ENCODE peak calls at places on chromosome 6, in four cellular contexts. Z is Panc1, T is K562, E is HepG2. L is an unnamed sample.

GRCh38 chr6:14276667-14277404 is 159.3 kb downstream of the CD83 start:
- DNase-seq in Z (no peak), T (no peak), E (no peak), L (no peak)

GRCh38 chr6:148611213-148611612 is 135.6 kb upstream of the UST start:
- DNase-seq in Z (no peak), T (no peak), E (no peak), L (no peak)

GRCh38 chr6:141309295-141309694 is 823.4 kb upstream of the GJE1 start:
- DNase-seq in Z (no peak), T (no peak), E (peak; percentile 3), L (no peak)

GRCh38 chr6:31453259-31453658 is 44.7 kb upstream of the MICB start:
- DNase-seq in Z (no peak), T (no peak), E (no peak), L (no peak)

GRCh38 chr6:34050691-34051090 is 95.2 kb downstream of the GRM4 start:
- DNase-seq in Z (no peak), T (no peak), E (no peak), L (no peak)

GRCh38 chr6:18126116-18126515 is 3.6 kb upstream of the NHLRC1 start:
- DNase-seq in Z (no peak), T (no peak), E (no peak), L (no peak)

GRCh38 chr6:93423542-93423941 is 4.2 kb upstream of the EPHA7 start:
- DNase-seq in Z (no peak), T (no peak), E (peak; percentile 62), L (peak; percentile 8)

GRCh38 chr6:143205983-143206382 is 145.3 kb downstream of the AIG1 start:
- DNase-seq in Z (no peak), T (no peak), E (no peak), L (no peak)

GRCh38 chr6:152637422-152638047 is 373 bp upstream of the SYNE1 start:
- DNase-seq in Z (no peak), T (no peak), E (no peak), L (no peak)

GRCh38 chr6:166460473-166461437 is 78.0 kb upstream of the MPC1 start:
- DNase-seq in Z (no peak), T (no peak), E (no peak), L (no peak)

GRCh38 chr6:16319813-16320532 is 81.6 kb downstream of the GMPR start:
- DNase-seq in Z (peak; percentile 64), T (peak; percentile 80), E (no peak), L (peak; percentile 59)

GRCh38 chr6:32668226-32668747 is 1.8 kb upstream of the HLA-DQB1 start:
- DNase-seq in Z (no peak), T (no peak), E (peak; percentile 31), L (peak; percentile 41)

GRCh38 chr6:67888886-67889681 is 746.0 kb upstream of the ADGRB3 start:
- DNase-seq in Z (no peak), T (peak; percentile 85), E (peak; percentile 3), L (no peak)

DNA sequence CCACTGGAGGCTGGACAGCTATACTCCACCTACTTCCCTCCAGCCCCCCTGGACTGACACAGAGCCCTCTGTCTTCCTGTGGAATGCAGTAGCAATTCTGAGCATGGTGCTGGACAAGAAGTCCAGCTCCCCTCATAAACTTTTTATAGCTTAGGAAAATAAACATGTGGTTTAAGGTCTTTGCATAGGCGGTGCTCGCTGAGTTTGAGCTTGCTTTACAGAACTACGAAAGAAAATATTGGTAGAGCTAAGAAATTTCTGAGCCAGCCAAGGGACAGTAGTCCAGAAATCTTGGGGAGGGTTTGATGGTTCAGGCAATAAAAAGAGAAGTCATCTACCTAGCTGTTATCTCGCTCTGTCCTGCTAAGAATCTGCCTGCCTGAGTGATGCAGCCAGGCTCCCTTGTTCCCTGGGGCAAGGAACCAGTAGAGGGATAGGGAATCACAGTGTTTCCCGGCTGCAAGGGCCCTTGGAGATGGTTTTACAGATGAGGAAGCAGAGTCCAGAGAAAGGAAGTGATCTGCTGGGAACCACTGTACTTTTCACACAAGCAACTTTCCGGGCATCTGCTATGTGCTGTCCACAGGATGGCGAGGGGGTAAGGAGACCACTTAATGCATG is 343.4 kb downstream of the CDC5L start:
- DNase-seq in Z (no peak), T (no peak), E (no peak), L (no peak)
- TF ChIP-seq TCF7L2 in Z (peak; percentile 81), T (no peak), E (no peak), L (no peak)

GRCh38 chr6:132084811-132085509 is 133.8 kb upstream of the CCN2 start:
- DNase-seq in Z (peak; percentile 50), T (no peak), E (no peak), L (no peak)
- TF ChIP-seq TCF7L2 in Z (no peak), T (no peak), E (no peak), L (no peak)

DNA sequence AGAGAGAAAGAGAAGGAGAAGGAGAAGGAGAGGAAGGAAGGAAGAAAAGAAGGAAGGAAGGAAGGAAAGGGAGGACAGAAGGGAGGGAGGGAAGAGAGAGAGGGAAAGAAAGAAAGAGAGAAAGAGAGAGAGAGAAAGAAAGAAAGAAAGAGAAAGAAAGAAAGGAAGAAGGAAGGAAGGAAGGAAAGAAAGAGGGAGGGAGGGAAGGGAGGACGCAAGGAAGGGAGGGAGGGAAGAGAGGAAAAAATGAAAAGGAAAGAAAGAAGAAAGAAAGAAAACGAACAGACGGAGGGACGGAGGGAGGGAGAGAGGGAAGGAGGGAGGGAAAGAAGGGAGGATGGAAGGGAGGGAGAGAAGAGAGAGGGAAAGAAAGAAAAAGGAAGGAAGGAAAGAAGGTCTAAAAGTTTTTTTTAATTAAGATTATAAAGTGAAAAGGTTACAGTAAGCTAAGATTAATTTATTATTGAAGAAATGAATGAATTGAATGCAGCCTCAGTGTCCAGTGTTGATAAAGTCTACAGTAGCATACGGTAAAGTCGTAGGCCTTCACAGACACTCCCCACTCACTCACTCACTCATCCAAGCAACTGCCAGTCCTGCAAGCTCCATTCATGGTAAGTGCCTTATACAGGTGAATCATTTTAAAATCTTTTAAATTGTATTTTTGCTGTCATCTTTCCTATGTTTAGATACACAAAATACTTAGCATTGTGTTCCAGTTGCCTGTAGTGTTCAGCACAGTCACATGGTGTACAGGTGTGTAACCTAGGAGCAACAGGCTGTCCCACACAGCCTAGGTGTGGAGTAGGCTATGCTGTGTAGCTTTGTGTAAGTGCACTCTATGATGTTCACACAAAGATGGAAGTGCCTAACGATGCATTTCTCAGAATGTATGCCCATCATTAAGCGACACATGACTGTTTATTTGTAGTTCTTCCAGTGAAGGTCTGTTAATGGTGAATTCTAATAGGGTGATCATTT is 20.3 kb upstream of the ARID1B start:
- DNase-seq in Z (no peak), T (no peak), E (no peak), L (no peak)
- TF ChIP-seq TCF7L2 in Z (no peak), T (no peak), E (no peak), L (no peak)

DNA sequence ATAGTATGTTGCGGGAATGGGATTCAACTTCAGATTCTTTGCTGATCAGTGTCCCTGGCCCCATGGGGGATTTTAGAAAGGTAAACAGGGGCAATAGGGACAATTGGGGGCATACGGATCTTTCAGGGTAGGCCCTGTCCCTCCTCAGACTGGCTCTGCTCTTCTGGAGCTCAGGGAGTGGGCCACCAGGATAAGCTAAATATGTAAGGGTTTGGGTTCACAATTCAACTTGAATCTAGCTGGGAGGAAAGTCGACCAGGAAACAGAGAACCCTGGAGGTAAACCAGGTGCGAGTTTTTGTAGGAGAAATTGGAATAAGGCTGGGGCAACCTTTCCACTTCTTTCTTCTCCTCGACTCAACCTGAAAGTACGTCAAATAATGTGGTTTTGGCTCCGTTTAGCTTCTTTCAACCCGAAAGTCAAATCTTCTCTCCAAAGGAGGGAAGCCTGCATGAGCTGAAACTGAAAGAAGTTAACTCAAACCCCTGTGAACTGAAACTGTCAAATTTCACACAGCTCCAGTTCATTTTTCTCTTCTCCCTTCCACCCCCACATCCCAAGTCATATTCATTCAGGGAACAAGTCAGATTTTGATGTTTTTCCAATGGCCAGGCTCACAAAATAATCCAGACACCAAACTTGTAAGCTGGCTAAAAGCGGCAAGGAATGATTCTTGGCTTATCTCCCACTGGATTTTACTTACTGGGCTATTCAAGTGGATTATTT is 278.2 kb downstream of the CLIC5 start:
- DNase-seq in Z (no peak), T (no peak), E (no peak), L (no peak)
- TF ChIP-seq TCF7L2 in Z (no peak), T (no peak), E (no peak), L (no peak)

DNA sequence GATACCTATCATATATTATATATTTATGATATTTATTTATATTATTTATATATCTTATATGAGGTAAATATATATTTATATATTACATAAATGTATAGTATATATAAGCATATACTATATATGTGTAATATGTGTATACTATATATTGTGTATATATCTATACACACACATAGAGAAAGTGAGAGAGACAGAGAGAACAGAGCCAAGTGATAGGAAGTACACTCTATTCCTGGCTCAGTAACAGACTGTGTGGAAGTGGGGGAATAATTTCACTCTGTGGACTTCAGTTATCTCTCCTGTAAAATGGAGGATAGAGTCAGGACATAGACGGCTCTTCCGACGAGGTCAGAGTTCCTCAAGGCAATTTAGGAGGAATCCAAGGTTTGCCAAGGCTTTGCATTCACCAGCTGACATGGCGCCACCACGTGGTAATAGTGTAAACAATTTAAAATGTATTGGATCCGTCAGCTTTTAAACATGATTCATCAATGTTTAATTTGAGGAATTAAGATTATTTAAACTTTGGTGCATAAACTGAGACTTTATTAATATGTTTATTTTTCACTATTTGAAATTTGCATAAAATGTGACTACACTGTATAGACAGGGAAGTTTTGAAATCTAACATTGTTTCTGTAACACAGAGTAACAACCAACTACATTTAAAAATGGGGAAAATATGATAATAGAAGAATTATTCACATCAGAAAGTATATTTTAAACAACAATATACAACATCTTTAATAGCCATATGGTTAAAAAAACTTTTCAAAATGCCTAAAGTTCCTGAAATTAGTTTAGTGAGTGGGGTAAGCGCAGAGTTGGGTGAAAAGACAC is 75.4 kb upstream of the TMEM244 start:
- DNase-seq in Z (peak; percentile 25), T (peak; percentile 26), E (peak; percentile 49), L (peak; percentile 81)
- TF ChIP-seq TCF7L2 in Z (no peak), T (no peak), E (no peak), L (no peak)

GRCh38 chr6:118752803-118753202 is 101.4 kb upstream of the CEP85L start:
- DNase-seq in Z (no peak), T (no peak), E (no peak), L (no peak)
- TF ChIP-seq TCF7L2 in Z (no peak), T (no peak), E (no peak), L (no peak)

GRCh38 chr6:108464506-108465084 is 96.1 kb upstream of the FOXO3 start:
- DNase-seq in Z (no peak), T (no peak), E (peak; percentile 73), L (no peak)
- TF ChIP-seq TCF7L2 in Z (no peak), T (no peak), E (no peak), L (no peak)

GRCh38 chr6:154864086-154864430 is 130.8 kb downstream of the SCAF8 start:
- DNase-seq in Z (no peak), T (no peak), E (peak; percentile 13), L (no peak)

GRCh38 chr6:154865291-154865690 is 129.8 kb upstream of the TIAM2 start:
- DNase-seq in Z (no peak), T (no peak), E (no peak), L (no peak)

GRCh38 chr6:154862536-154862935 is 129.3 kb downstream of the SCAF8 start:
- DNase-seq in Z (no peak), T (no peak), E (no peak), L (no peak)

GRCh38 chr6:154872605-154873004 is 122.5 kb upstream of the TIAM2 start:
- DNase-seq in Z (no peak), T (no peak), E (no peak), L (no peak)

DNA sequence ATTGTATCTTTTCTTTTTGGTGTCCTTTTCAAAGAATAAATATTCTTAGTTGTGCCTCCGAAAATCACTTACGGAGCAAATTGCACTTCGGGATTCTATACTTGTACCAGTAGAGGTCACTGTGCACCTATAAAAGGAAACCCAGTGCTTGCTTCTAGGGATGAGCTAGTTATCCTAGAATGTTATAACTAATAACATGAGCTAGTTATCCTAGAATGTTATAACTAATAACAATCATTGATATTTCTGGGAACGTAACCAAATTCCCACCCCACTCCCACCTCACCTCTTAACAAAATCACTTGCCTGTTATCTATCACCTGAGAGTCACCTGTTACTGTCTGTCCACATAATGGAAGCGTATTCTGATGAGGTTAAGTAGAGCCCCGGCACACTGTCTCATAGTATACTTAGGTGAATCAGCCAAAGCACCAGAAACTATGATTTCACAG is 126.9 kb upstream of the TIAM2 start:
- DNase-seq in Z (peak; percentile 10), T (peak; percentile 53), E (peak; percentile 79), L (peak; percentile 12)
- TF ChIP-seq TCF7L2 in Z (no peak), T (no peak), E (no peak), L (no peak)